ENCODE peak calls at places on chromosome 17, in eight cellular contexts. S is cardiac fibroblast, E is SK-N-SH, J is PC-9, A is choroid plexus epithelial cell, C is astrocyte of the spinal cord, M is fibroblast of pulmonary artery, K is AG04449. X is an unnamed sample.

GRCh38 chr17:68184816-68185436 is 62.9 kb upstream of the AMZ2 start:
- DNase-seq in S (no peak), E (no peak), J (no peak), A (no peak), C (no peak), M (no peak), K (no peak), X (no peak)

GRCh38 chr17:82943751-82944150 is 103.9 kb upstream of the ZNF750 start:
- DNase-seq in S (no peak), E (no peak), J (no peak), A (no peak), C (no peak), M (no peak), K (no peak), X (no peak)

GRCh38 chr17:7018331-7018964 is 4.4 kb upstream of the BCL6B start:
- DNase-seq in S (no peak), E (no peak), J (no peak), A (no peak), C (no peak), M (no peak), K (no peak), X (no peak)

GRCh38 chr17:7035591-7036368 is at the start of gene SLC16A13:
- DNase-seq in S (peak), E (peak), J (peak), A (peak), C (peak), M (peak), K (peak), X (no peak)

GRCh38 chr17:41835800-41836549 is at the start of gene NT5C3B:
- DNase-seq in S (no peak), E (peak), J (peak), A (peak), C (peak), M (peak), K (no peak), X (no peak)

GRCh38 chr17:18107061-18107460 is 1.5 kb upstream of the MYO15A start:
- DNase-seq in S (no peak), E (no peak), J (no peak), A (no peak), C (no peak), M (no peak), K (no peak), X (no peak)

GRCh38 chr17:56978441-56979090 is 635 bp downstream of the SCPEP1 start:
- DNase-seq in S (peak), E (peak), J (no peak), A (peak), C (peak), M (peak), K (no peak), X (no peak)

GRCh38 chr17:65389956-65390355 is 171.5 kb downstream of the AXIN2 start:
- DNase-seq in S (peak), E (no peak), J (no peak), A (peak), C (peak), M (peak), K (peak), X (no peak)

GRCh38 chr17:17343160-17343735 is 40.1 kb downstream of the NT5M start:
- DNase-seq in S (no peak), E (no peak), J (no peak), A (no peak), C (no peak), M (no peak), K (no peak), X (no peak)

GRCh38 chr17:12118617-12119016 is 97.9 kb downstream of the MAP2K4 start:
- DNase-seq in S (peak), E (no peak), J (no peak), A (no peak), C (no peak), M (no peak), K (no peak), X (no peak)

GRCh38 chr17:40075216-40076100 is 12.7 kb downstream of the THRA start:
- DNase-seq in S (peak), E (peak), J (peak), A (peak), C (peak), M (peak), K (no peak), X (no peak)

GRCh38 chr17:35801583-35802224 is 6.3 kb upstream of the MMP28 start:
- DNase-seq in S (peak), E (peak), J (no peak), A (peak), C (peak), M (peak), K (no peak), X (no peak)

GRCh38 chr17:71681427-71682173 is 439.2 kb upstream of the SOX9 start:
- DNase-seq in S (no peak), E (no peak), J (no peak), A (no peak), C (no peak), M (no peak), K (no peak), X (no peak)

GRCh38 chr17:74512624-74513084 is 18.6 kb downstream of the CD300LB start:
- DNase-seq in S (peak), E (no peak), J (no peak), A (no peak), C (no peak), M (peak), K (no peak), X (peak)

GRCh38 chr17:38693700-38694329 is 11.3 kb upstream of the MLLT6 start:
- DNase-seq in S (peak), E (peak), J (no peak), A (peak), C (peak), M (peak), K (no peak), X (no peak)

GRCh38 chr17:33661975-33662374 is 368.9 kb upstream of the ASIC2 start:
- DNase-seq in S (no peak), E (no peak), J (no peak), A (no peak), C (no peak), M (no peak), K (no peak), X (no peak)

GRCh38 chr17:45732926-45733505 is 51.1 kb upstream of the CRHR1 start:
- DNase-seq in S (no peak), E (no peak), J (no peak), A (no peak), C (no peak), M (no peak), K (no peak), X (no peak)

GRCh38 chr17:36072431-36073121 is 8.5 kb downstream of the CCL18 start:
- DNase-seq in S (peak), E (peak), J (peak), A (peak), C (no peak), M (peak), K (no peak), X (no peak)

GRCh38 chr17:78734841-78735641 is 47.0 kb downstream of the CYTH1 start:
- DNase-seq in S (no peak), E (no peak), J (no peak), A (no peak), C (no peak), M (no peak), K (no peak), X (no peak)

GRCh38 chr17:35094902-35095301 is 24.8 kb downstream of the RAD51D start:
- DNase-seq in S (peak), E (no peak), J (peak), A (peak), C (peak), M (peak), K (peak), X (peak)

GRCh38 chr17:40910441-40910841 is 25.4 kb upstream of the KRT20 start:
- DNase-seq in S (peak), E (no peak), J (no peak), A (peak), C (peak), M (peak), K (peak), X (no peak)

GRCh38 chr17:77508047-77508715 is 367.4 kb downstream of the SEC14L1 start:
- DNase-seq in S (no peak), E (no peak), J (no peak), A (peak), C (no peak), M (no peak), K (no peak), X (no peak)

GRCh38 chr17:12231027-12231682 is 210.5 kb downstream of the MAP2K4 start:
- DNase-seq in S (peak), E (no peak), J (no peak), A (no peak), C (no peak), M (no peak), K (peak), X (no peak)

GRCh38 chr17:74336307-74336706 is 10.3 kb downstream of the KIF19 start:
- DNase-seq in S (no peak), E (no peak), J (no peak), A (no peak), C (no peak), M (no peak), K (no peak), X (no peak)

DNA sequence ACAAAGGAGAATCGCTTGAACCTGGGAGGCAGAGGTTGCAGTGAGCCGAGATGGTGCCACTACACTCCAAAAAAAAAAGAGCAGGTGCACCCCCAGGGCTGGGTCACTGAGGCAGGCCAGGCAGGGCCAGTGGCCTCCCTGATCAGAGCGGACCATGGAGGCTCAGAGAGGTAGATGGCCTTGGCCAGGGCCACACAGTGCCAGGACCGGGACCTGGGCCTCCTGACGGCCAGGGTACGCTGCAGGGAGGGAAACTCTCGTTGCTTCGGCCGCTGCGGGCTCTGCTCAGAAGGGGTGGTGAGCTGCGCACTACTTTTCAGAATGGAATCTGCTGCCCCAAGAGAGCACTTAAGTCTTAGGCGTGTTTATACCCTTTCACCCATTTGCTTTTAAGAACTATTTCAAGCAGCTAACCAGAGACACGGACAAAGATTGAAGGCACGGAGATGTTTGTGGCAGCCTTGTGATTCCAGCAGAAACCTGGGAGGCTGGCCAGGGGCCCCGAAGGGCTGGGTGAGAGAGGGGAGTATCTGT is 17.1 kb downstream of the MYO1C start:
- DNase-seq in S (no peak), E (no peak), J (no peak), A (no peak), C (no peak), M (no peak), K (no peak), X (no peak)
- H3K4me3 ChIP-seq in S (no peak), E (no peak), J (no peak), A (no peak), C (no peak), M (no peak), K (no peak), X (no peak)

GRCh38 chr17:47305302-47305923 is 18.3 kb upstream of the EFCAB13 start:
- DNase-seq in S (peak), E (no peak), J (peak), A (peak), C (peak), M (peak), K (peak), X (peak)
- TF ChIP-seq CTCF in S (peak), E (no peak), J (no peak), A (no peak), C (no peak), M (no peak), K (no peak), X (no peak)

DNA sequence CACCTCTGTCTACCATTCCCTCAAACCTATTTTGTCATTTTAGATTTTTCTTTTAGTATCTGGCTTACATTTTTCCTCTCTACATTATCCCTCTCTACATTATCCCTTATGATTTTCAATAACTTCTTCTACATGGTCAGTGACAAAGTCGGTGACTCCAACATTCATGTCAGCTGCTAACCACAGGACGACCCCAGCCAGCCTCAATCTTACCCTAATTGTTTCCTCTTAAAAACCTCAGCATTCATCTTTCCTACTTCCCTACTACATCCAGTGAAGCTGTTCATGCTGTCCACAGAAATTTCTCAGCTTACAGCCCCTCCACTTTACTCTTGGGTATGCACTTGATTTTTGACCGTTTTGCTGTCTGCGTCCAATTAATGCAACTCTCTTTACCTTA is 8.3 kb downstream of the MYH10 start:
- DNase-seq in S (no peak), E (no peak), J (no peak), A (no peak), C (no peak), M (no peak), K (no peak), X (no peak)
- H3K4me3 ChIP-seq in S (no peak), E (no peak), J (no peak), A (no peak), C (no peak), M (no peak), K (no peak), X (no peak)

GRCh38 chr17:76353599-76354316 is at the start of gene PRPSAP1:
- DNase-seq in S (peak), E (peak), J (peak), A (peak), C (peak), M (peak), K (no peak), X (no peak)
- TF ChIP-seq CTCF in S (peak), E (peak), J (peak), A (peak), C (peak), M (peak), K (peak), X (peak)

DNA sequence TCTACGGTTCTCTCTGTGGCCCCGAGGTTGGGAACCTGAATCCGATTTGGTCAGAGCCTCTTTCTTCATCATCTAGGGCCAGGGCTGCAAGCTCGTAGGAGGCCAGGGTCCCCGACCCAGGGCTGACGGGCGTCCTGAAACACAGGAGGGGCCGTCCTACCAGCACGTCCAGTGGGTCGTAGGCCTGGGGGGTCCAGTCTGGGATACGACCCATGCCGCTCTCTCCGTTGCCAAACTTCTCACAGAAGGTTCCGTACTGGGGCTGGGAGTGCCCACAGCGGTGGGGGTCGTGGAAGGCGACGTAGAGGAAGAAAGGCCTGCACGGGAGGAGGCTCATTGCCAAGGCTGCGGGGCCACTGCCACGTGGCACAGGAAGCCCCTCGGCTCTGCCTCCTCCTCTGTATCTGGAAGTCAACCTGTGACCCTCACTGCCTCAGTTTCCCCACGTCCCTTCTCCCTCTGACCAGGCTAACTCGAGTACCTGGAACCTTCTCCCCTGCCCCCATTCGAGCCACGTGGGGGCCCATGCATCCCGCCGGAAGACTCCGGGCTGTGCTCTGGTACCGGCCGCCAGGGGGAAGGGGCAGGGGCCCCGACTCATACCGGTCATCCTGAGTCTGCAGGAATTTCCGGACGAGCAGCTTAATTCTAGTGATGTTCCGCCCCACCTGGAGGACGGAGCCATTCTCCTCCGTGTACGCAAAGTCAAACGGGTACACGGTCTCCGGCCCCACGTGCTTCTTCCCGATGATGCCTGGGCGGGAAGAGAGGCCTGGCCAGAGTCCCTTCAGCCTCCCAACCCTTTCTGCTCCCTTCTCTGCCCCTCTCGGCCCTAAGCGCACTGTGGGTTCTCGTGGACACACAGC is 5.9 kb downstream of the SGSH start:
- DNase-seq in S (no peak), E (no peak), J (no peak), A (no peak), C (no peak), M (no peak), K (no peak), X (no peak)
- H3K4me3 ChIP-seq in S (no peak), E (no peak), J (no peak), A (no peak), C (no peak), M (no peak), K (no peak), X (no peak)

DNA sequence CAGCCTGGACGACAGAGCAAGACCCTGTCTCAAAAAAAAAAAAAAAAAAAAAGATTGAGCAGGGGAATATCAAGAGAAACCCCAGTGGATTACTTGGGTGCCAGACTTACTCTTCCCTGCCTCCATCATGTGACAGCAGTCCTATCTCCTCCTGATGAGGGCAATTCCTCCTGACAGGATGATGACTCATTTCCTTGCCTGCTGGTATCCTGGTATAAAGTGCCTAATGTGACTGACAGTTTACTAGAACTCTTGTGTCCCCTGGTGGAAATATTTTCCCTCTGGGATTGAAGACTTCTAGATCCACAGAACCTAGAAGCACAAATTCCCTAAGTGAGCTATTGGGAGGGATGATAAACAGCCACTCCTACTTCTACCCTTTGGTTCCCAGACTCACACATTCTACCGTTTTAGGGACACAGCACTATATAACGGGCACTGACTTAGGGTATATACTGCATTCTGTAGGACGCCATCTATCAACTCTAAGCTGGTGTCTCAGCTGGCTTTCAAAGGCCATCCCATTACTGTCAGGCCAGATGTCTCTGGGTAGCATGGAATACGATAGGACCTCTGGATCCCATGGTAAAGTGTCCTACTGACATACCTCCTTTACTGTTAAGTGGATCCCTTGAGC is 114.6 kb upstream of the MED13 start:
- DNase-seq in S (peak), E (no peak), J (peak), A (peak), C (peak), M (peak), K (no peak), X (peak)
- TF ChIP-seq CTCF in S (no peak), E (peak), J (peak), A (peak), C (no peak), M (no peak), K (no peak), X (peak)

DNA sequence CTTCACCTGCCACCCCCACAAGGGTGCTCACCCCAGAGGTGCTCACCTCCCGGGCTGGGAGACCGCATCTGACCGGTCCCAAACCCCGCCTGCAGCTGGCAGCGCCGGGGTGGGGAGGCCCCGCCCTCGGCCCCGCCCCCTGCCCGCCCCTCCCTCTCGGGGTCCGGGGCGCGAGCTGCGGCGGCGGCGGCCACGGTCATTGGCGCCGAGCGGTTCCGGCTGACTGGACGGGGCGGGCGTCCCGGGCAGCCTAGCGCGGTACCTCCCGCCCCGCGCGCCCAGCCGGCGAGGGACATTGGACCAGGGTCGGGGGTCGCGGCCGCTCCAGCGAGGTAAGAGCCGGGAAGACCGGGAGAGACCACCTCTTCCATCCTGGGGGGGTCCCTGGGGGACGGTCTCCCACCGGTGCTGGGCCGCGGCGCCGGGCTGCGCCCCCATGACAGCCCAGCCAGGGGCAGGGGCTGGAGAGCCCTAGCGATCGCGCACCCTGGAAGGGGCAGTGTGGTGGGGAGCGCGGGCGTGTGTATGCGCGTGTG is at the start of gene CACNG5:
- DNase-seq in S (no peak), E (peak), J (no peak), A (no peak), C (no peak), M (no peak), K (no peak), X (no peak)
- H3K4me3 ChIP-seq in S (no peak), E (peak), J (no peak), A (no peak), C (no peak), M (no peak), K (no peak), X (no peak)

X was measured in epithelial cell of proximal tubule.